ENCODE peak calls at places on chromosomes 5 and 9, in five cellular contexts. One of them, this sample, is unnamed.

GRCh38 chr9:36306481-36307306 is 48.4 kb upstream of the GNE start:
- DNase-seq in activated CD8-positive, alpha-beta memory T cell treated with anti-CD3 and anti-CD28 coated beads, Interleukin-2, amount 10 ng/mL, durations not matched to agents 7 days and 5 days: peak
- DNase-seq in natural killer cell: no peak
- DNase-seq in sigmoid colon: no peak
- DNase-seq in dorsolateral prefrontal cortex: no peak
- DNase-seq in this sample: no peak

GRCh38 chr9:94014066-94014654 is 59.0 kb upstream of the BARX1 start:
- DNase-seq in natural killer cell: no peak
- DNase-seq in activated CD8-positive, alpha-beta memory T cell treated with anti-CD3 and anti-CD28 coated beads, Interleukin-2, amount 10 ng/mL, durations not matched to agents 7 days and 5 days: no peak
- DNase-seq in dorsolateral prefrontal cortex: no peak
- DNase-seq in sigmoid colon: no peak
- DNase-seq in this sample: no peak

GRCh38 chr5:52943808-52944207 is 45.3 kb upstream of the ITGA2 start:
- DNase-seq in activated CD8-positive, alpha-beta memory T cell treated with anti-CD3 and anti-CD28 coated beads, Interleukin-2, amount 10 ng/mL, durations not matched to agents 7 days and 5 days: no peak
- DNase-seq in sigmoid colon: no peak
- DNase-seq in dorsolateral prefrontal cortex: no peak
- DNase-seq in natural killer cell: no peak
- DNase-seq in this sample: no peak

GRCh38 chr5:93141969-93142368 is 439.1 kb downstream of the NR2F1-AS1 start:
- DNase-seq in natural killer cell: no peak
- DNase-seq in dorsolateral prefrontal cortex: no peak
- DNase-seq in sigmoid colon: no peak
- DNase-seq in activated CD8-positive, alpha-beta memory T cell treated with anti-CD3 and anti-CD28 coated beads, Interleukin-2, amount 10 ng/mL, durations not matched to agents 7 days and 5 days: no peak
- DNase-seq in this sample: no peak

GRCh38 chr5:41995193-41995592 is 70.1 kb downstream of the FBXO4 start:
- DNase-seq in activated CD8-positive, alpha-beta memory T cell treated with anti-CD3 and anti-CD28 coated beads, Interleukin-2, amount 10 ng/mL, durations not matched to agents 7 days and 5 days: no peak
- DNase-seq in dorsolateral prefrontal cortex: no peak
- DNase-seq in natural killer cell: no peak
- DNase-seq in sigmoid colon: no peak
- DNase-seq in this sample: no peak

GRCh38 chr9:93136011-93136440 is 2.0 kb upstream of the NINJ1 start:
- DNase-seq in natural killer cell: no peak
- DNase-seq in dorsolateral prefrontal cortex: no peak
- DNase-seq in activated CD8-positive, alpha-beta memory T cell treated with anti-CD3 and anti-CD28 coated beads, Interleukin-2, amount 10 ng/mL, durations not matched to agents 7 days and 5 days: peak
- DNase-seq in sigmoid colon: peak
- DNase-seq in this sample: no peak

GRCh38 chr9:87606921-87607521 is 109.4 kb downstream of the DAPK1 start:
- DNase-seq in sigmoid colon: no peak
- DNase-seq in dorsolateral prefrontal cortex: no peak
- DNase-seq in natural killer cell: no peak
- DNase-seq in activated CD8-positive, alpha-beta memory T cell treated with anti-CD3 and anti-CD28 coated beads, Interleukin-2, amount 10 ng/mL, durations not matched to agents 7 days and 5 days: no peak
- DNase-seq in this sample: no peak

GRCh38 chr5:147626494-147626893 is 116.6 kb upstream of the DPYSL3 start:
- DNase-seq in sigmoid colon: no peak
- DNase-seq in dorsolateral prefrontal cortex: no peak
- DNase-seq in natural killer cell: no peak
- DNase-seq in activated CD8-positive, alpha-beta memory T cell treated with anti-CD3 and anti-CD28 coated beads, Interleukin-2, amount 10 ng/mL, durations not matched to agents 7 days and 5 days: no peak
- DNase-seq in this sample: no peak

GRCh38 chr5:153896701-153897100 is 142.0 kb downstream of the FAM114A2 start:
- DNase-seq in natural killer cell: no peak
- DNase-seq in dorsolateral prefrontal cortex: no peak
- DNase-seq in sigmoid colon: no peak
- DNase-seq in activated CD8-positive, alpha-beta memory T cell treated with anti-CD3 and anti-CD28 coated beads, Interleukin-2, amount 10 ng/mL, durations not matched to agents 7 days and 5 days: no peak
- DNase-seq in this sample: no peak

GRCh38 chr9:93697352-93698139 is 121.2 kb downstream of the PHF2 start:
- DNase-seq in sigmoid colon: no peak
- DNase-seq in natural killer cell: no peak
- DNase-seq in activated CD8-positive, alpha-beta memory T cell treated with anti-CD3 and anti-CD28 coated beads, Interleukin-2, amount 10 ng/mL, durations not matched to agents 7 days and 5 days: peak
- DNase-seq in dorsolateral prefrontal cortex: no peak
- DNase-seq in this sample: no peak

GRCh38 chr5:75620184-75620959 is 9.1 kb downstream of the ANKDD1B start:
- DNase-seq in natural killer cell: no peak
- DNase-seq in dorsolateral prefrontal cortex: no peak
- DNase-seq in activated CD8-positive, alpha-beta memory T cell treated with anti-CD3 and anti-CD28 coated beads, Interleukin-2, amount 10 ng/mL, durations not matched to agents 7 days and 5 days: no peak
- DNase-seq in sigmoid colon: no peak
- DNase-seq in this sample: no peak

GRCh38 chr5:60519372-60519771 is 180.6 kb downstream of the DEPDC1B start:
- DNase-seq in dorsolateral prefrontal cortex: no peak
- DNase-seq in activated CD8-positive, alpha-beta memory T cell treated with anti-CD3 and anti-CD28 coated beads, Interleukin-2, amount 10 ng/mL, durations not matched to agents 7 days and 5 days: no peak
- DNase-seq in natural killer cell: no peak
- DNase-seq in sigmoid colon: no peak
- DNase-seq in this sample: no peak

GRCh38 chr9:121827251-121827967 is 176.0 kb downstream of the DAB2IP start:
- DNase-seq in natural killer cell: no peak
- DNase-seq in activated CD8-positive, alpha-beta memory T cell treated with anti-CD3 and anti-CD28 coated beads, Interleukin-2, amount 10 ng/mL, durations not matched to agents 7 days and 5 days: no peak
- DNase-seq in sigmoid colon: peak
- DNase-seq in dorsolateral prefrontal cortex: no peak
- DNase-seq in this sample: no peak